ENCODE peak calls at places on chromosomes 16 and 17, in four cellular contexts. B, A, G and Q are unnamed samples.

GRCh38 chr16:24993722-24994686 is 21.2 kb downstream of the ARHGAP17 start:
- DNase-seq in B (peak), A (peak), G (no peak), Q (no peak)

GRCh38 chr16:80671281-80671849 is 130.6 kb downstream of the DYNLRB2 start:
- DNase-seq in B (no peak), A (no peak), G (no peak), Q (no peak)

GRCh38 chr16:87380875-87381274 is 2.7 kb downstream of the FBXO31 start:
- DNase-seq in B (peak), A (peak), G (no peak), Q (no peak)

GRCh38 chr16:19361587-19361986 is 56.1 kb upstream of the TMC5 start:
- DNase-seq in B (no peak), A (no peak), G (no peak), Q (no peak)

GRCh38 chr16:72384651-72385050 is 212.7 kb upstream of the PMFBP1 start:
- DNase-seq in B (no peak), A (no peak), G (no peak), Q (no peak)

GRCh38 chr17:78412403-78412802 is 34.0 kb downstream of the PGS1 start:
- DNase-seq in B (no peak), A (peak), G (no peak), Q (peak)

GRCh38 chr17:65750678-65751077 is 189.2 kb upstream of the AXIN2 start:
- DNase-seq in B (no peak), A (peak), G (no peak), Q (peak)

GRCh38 chr17:8103549-8103948 is 14.8 kb downstream of the ALOXE3 start:
- DNase-seq in B (no peak), A (no peak), G (no peak), Q (no peak)

GRCh38 chr16:84514874-84515835 is 10.7 kb upstream of the MEAK7 start:
- DNase-seq in B (no peak), A (no peak), G (no peak), Q (peak)

GRCh38 chr17:32495347-32496253 is 8.8 kb downstream of the CDK5R1 start:
- DNase-seq in B (no peak), A (no peak), G (no peak), Q (no peak)

GRCh38 chr16:20846030-20846429 is 39.7 kb downstream of the REXO5 start:
- DNase-seq in B (no peak), A (no peak), G (no peak), Q (no peak)

GRCh38 chr17:82020874-82021727 is 1.6 kb downstream of the CENPX start:
- DNase-seq in B (peak), A (peak), G (peak), Q (peak)

GRCh38 chr17:73976676-73977521 is 226.6 kb upstream of the RPL38 start:
- DNase-seq in B (peak), A (no peak), G (no peak), Q (no peak)

GRCh38 chr17:44382917-44383316 is 6.5 kb downstream of the ITGA2B start:
- DNase-seq in B (no peak), A (no peak), G (no peak), Q (no peak)

GRCh38 chr17:42027961-42028790 is 8.3 kb downstream of the NKIRAS2 start:
- DNase-seq in B (peak), A (no peak), G (peak), Q (no peak)

GRCh38 chr17:69473801-69474170 is 59.3 kb downstream of the MAP2K6 start:
- DNase-seq in B (no peak), A (peak), G (no peak), Q (no peak)

GRCh38 chr16:82972520-82972919 is 345.8 kb downstream of the CDH13 start:
- DNase-seq in B (no peak), A (no peak), G (no peak), Q (no peak)

GRCh38 chr16:72467157-72467759 is 295.3 kb upstream of the PMFBP1 start:
- DNase-seq in B (peak), A (peak), G (no peak), Q (no peak)

GRCh38 chr17:47802341-47803022 is 19.1 kb downstream of the OSBPL7 start:
- DNase-seq in B (peak), A (peak), G (peak), Q (peak)

GRCh38 chr17:50498021-50498874 is 10.0 kb upstream of the MYCBPAP start:
- DNase-seq in B (no peak), A (no peak), G (no peak), Q (no peak)

GRCh38 chr17:9644910-9645751 is at the start of gene USP43:
- DNase-seq in B (peak), A (peak), G (peak), Q (peak)

GRCh38 chr17:38591759-38592241 is 14.0 kb downstream of the SRCIN1 start:
- DNase-seq in B (no peak), A (no peak), G (no peak), Q (no peak)

GRCh38 chr17:66317629-66318028 is 15.2 kb downstream of the PRKCA start:
- DNase-seq in B (no peak), A (no peak), G (no peak), Q (no peak)

GRCh38 chr16:3026609-3027487 is 3.0 kb downstream of the THOC6 start:
- DNase-seq in B (no peak), A (no peak), G (peak), Q (no peak)

GRCh38 chr17:62705781-62706597 is 78.5 kb downstream of the MRC2 start:
- DNase-seq in B (peak), A (peak), G (peak), Q (no peak)

GRCh38 chr17:67601897-67602296 is 115.8 kb upstream of the NOL11 start:
- DNase-seq in B (no peak), A (peak), G (no peak), Q (no peak)

GRCh38 chr17:63099420-63099819 is 133.4 kb downstream of the TANC2 start:
- DNase-seq in B (no peak), A (no peak), G (no peak), Q (no peak)

GRCh38 chr17:46978489-46979022 is 497 bp downstream of the RPRML start:
- DNase-seq in B (no peak), A (peak), G (peak), Q (no peak)

GRCh38 chr17:73689596-73690275 is 45.5 kb upstream of the SDK2 start:
- DNase-seq in B (no peak), A (no peak), G (no peak), Q (no peak)

GRCh38 chr17:64131606-64132270 is 1.8 kb upstream of the ERN1 start:
- DNase-seq in B (no peak), A (no peak), G (no peak), Q (no peak)

GRCh38 chr16:64830653-64831052 is 291.2 kb downstream of the CDH11 start:
- DNase-seq in B (no peak), A (peak), G (no peak), Q (no peak)

GRCh38 chr16:3158498-3159314 is 23.9 kb downstream of the ZNF213 start:
- DNase-seq in B (peak), A (peak), G (peak), Q (peak)

GRCh38 chr17:76417499-76418143 is 33.2 kb downstream of the SPHK1 start:
- DNase-seq in B (peak), A (no peak), G (peak), Q (no peak)

GRCh38 chr16:82470506-82471196 is 156.1 kb upstream of the CDH13 start:
- DNase-seq in B (no peak), A (no peak), G (no peak), Q (no peak)

GRCh38 chr17:34437188-34437587 is 74.2 kb upstream of the CCL1 start:
- DNase-seq in B (no peak), A (no peak), G (no peak), Q (no peak)

GRCh38 chr17:2735896-2736295 is 13.6 kb downstream of the CCDC92B start:
- DNase-seq in B (no peak), A (no peak), G (no peak), Q (no peak)

GRCh38 chr17:72004476-72005331 is 116.1 kb upstream of the SOX9 start:
- DNase-seq in B (no peak), A (no peak), G (no peak), Q (no peak)

DNA sequence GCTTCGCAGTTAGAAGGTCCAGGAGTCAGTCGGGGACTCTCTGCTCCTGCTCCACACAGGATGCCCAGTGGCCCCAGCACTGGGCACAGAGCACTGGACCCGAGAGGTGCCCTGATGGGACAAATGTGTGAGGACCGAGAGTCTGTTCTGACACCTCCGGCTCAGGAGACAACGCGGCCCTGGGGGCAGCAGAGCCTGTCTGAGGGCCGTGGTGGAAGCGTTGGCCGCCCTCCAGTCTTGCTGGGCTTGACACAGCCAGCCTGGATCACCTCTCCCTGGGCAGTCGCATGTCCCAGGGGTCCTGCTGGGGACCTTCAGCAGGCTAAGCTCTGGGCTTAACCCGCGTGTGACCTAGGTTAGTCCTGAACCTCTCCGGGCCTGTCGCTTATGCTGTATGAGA is 23.1 kb downstream of the LGALS9 start:
- DNase-seq in B (no peak), A (no peak), G (no peak), Q (no peak)
- H4K8ac ChIP-seq in B (no peak), A (no peak), G (no peak), Q (no peak)

GRCh38 chr16:30380801-30381208 is 1.6 kb downstream of the SEPTIN1 start:
- DNase-seq in B (no peak), A (no peak), G (no peak), Q (no peak)

GRCh38 chr16:30379165-30379783 is 3.1 kb downstream of the SEPTIN1 start:
- DNase-seq in B (no peak), A (no peak), G (no peak), Q (no peak)

GRCh38 chr16:30378236-30379164 is 3.9 kb downstream of the SEPTIN1 start:
- DNase-seq in B (peak), A (peak), G (peak), Q (peak)

GRCh38 chr16:30381351-30382041 is 865 bp downstream of the SEPTIN1 start:
- DNase-seq in B (no peak), A (no peak), G (no peak), Q (no peak)

GRCh38 chr16:30380072-30380471 is 2.3 kb downstream of the SEPTIN1 start:
- DNase-seq in B (no peak), A (no peak), G (no peak), Q (no peak)
- H2AK5ac ChIP-seq in B (no peak), A (no peak), G (no peak), Q (no peak)

GRCh38 chr17:21375757-21376584 is at the start of gene KCNJ12:
- DNase-seq in B (peak), A (no peak), G (peak), Q (no peak)

GRCh38 chr17:21375162-21375560 is 996 bp upstream of the KCNJ12 start:
- DNase-seq in B (no peak), A (no peak), G (no peak), Q (no peak)

GRCh38 chr17:21373696-21374454 is 2.3 kb upstream of the KCNJ12 start:
- DNase-seq in B (no peak), A (no peak), G (no peak), Q (no peak)

GRCh38 chr17:21373034-21373433 is 3.1 kb upstream of the KCNJ12 start:
- DNase-seq in B (no peak), A (no peak), G (no peak), Q (no peak)

DNA sequence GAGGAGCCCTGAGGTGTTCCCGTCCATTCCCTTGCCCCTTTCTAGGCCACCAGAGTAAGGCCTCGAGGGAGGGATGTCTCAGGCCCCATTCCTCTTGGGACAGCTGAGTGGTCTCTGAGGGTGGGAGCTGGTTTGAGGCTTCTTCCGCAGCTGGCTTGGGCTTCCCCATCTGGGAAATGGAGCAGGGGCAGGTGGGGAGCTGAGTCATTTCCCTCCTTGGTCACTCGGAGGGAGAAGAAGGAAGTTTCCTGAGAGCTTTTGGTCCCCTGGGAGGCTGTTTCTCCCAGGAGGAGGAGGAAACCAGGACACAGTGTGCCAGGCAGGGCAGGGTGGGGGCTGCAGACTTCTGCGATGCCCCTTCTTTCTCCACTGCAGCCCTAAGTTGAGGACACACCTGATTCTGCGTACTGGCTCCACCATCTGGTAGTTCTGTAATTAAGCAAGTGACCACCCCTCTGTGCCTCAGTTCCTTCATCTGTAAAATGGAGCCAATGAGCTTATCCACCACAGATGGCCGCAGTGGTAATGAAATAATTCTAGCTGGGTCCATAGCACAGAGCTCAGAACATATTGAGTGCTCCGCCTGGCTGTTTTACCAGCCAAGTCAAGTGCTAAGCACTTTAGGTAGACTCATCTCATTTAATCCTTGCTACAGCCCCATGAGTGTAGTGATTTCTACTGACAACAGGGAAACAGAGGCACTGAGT is 1.5 kb upstream of the KCNJ12 start:
- DNase-seq in B (peak), A (no peak), G (no peak), Q (no peak)
- H3K23ac ChIP-seq in B (no peak), A (no peak), G (no peak), Q (no peak)

DNA sequence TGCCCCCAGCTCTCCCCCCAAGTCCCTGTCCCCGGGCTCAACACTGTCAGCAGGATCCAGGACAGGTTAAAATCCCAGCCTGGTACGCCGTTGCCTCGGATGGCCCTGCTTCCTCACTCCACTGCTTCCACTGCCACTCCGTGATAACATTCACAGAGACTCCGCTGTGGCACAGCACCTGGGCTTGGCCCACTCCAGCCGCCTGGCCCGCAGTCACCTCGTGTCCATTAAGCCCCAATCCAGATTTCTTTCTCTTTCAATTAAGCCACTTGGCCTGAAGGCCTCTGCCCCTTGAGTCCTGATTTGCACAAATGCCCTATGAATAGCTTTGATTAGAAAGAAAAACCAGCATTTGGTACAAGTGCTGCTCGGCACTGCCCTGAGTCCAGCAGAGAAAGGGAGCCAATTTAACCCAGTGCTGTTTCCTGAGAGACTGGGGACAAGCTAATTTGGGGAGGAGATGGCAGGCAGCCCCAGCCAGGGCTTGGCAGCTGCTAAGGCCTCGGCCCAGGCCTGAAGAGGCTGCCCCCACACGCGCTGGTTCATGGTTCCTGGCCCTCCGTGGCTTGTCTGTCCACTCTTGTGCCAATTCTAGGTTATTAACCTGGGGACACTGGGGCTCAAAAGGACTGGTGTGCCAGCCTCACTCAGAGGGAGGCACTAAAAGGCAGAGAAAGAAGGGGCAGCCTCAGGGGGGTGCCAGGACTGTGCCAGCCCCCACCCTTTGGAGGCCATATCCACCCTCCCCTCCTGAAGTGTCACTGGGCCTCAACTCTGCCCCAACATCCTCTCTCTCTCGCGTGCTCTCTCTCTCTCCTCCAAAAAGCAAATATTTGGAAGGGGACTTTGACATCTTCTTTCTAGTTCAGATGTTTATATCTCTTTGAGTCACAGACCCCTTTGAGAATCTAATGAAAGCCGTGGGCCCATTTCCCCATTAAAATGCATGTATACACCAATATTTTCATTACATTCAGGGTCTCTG is 29.8 kb upstream of the SPPL2C start:
- DNase-seq in B (no peak), A (no peak), G (no peak), Q (no peak)
- H4K8ac ChIP-seq in B (no peak), A (no peak), G (no peak), Q (no peak)

GRCh38 chr16:4612977-4613635 is 1.6 kb downstream of the UBALD1 start:
- DNase-seq in B (peak), A (peak), G (peak), Q (peak)
- H2AK5ac ChIP-seq in B (no peak), A (no peak), G (no peak), Q (peak)

DNA sequence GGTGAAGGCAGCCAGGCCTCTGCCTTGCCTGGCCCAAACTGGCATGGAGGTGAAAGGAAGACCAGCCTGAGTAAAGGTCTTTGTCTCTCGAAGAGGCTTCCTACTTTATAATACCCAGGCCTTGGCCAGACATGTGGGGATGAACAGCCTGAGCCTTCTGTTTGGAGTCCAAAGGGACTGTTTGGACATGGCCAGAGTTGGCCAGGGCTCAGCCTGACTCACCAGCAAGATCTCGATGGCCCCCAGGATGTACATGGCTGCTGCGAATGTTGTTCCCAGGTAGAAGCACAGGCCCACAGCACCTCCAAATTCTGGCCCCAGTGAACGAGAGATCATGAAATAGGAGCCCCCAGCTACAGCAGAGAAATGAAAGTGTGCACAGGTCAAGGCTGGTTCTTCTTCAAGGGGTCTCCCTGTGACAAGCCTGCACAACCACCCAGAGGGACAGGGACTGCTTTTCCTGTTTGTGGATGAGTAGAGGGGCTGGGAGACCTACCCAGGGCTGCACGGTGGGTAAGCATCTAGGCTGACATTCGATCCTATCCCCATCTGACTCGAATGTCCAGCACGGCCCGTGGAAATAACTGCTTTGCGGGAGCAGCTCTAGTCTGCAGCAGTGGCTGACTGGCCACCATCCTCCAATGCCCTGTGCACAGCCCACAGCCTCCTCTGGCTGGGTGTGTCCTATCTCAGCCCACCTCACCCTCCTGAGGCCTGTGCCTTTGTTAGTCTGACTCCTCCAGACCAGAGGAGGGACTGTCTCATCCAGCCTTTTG is 10.7 kb upstream of the LCAT start:
- DNase-seq in B (no peak), A (no peak), G (no peak), Q (no peak)
- H3K23ac ChIP-seq in B (no peak), A (no peak), G (no peak), Q (no peak)